ENCODE peak calls at places on chromosomes 7 and 10, in four cellular contexts. Z is MCF 10A, H is colonic mucosa, U is GM13976. S is an unnamed sample.

GRCh38 chr7:35593896-35594295 is 101.0 kb downstream of the HERPUD2 start:
- DNase-seq in U (peak), H (peak), Z (peak), S (peak)

GRCh38 chr7:152914014-152914844 is 154.7 kb downstream of the ACTR3B start:
- DNase-seq in H (no peak), Z (no peak), U (no peak), S (no peak)

GRCh38 chr10:124300224-124300623 is 118.5 kb downstream of the OAT start:
- DNase-seq in H (no peak), Z (no peak), U (no peak), S (no peak)

GRCh38 chr7:16015981-16016380 is 329.5 kb upstream of the MEOX2 start:
- DNase-seq in U (no peak), H (no peak), Z (no peak), S (no peak)

GRCh38 chr7:49700841-49701240 is 72.6 kb upstream of the VWC2 start:
- DNase-seq in H (no peak), Z (no peak), U (no peak), S (no peak)

GRCh38 chr10:12264204-12264908 is 68.4 kb downstream of the CDC123 start:
- DNase-seq in U (peak), Z (peak), H (peak), S (peak)

GRCh38 chr10:88091490-88092061 is 228.2 kb downstream of the PTEN start:
- DNase-seq in H (no peak), U (peak), Z (peak), S (peak)

GRCh38 chr10:70967591-70968588 is 79.5 kb upstream of the PCBD1 start:
- DNase-seq in H (no peak), Z (peak), U (peak), S (peak)

GRCh38 chr7:37440738-37441404 is 7.8 kb downstream of the ELMO1 start:
- DNase-seq in Z (no peak), U (no peak), H (no peak), S (peak)

GRCh38 chr10:6701289-6701688 is 121.2 kb upstream of the PRKCQ start:
- DNase-seq in Z (no peak), U (no peak), H (no peak), S (peak)

GRCh38 chr10:44463511-44464121 is 78.7 kb upstream of the CXCL12 start:
- DNase-seq in H (no peak), U (no peak), Z (peak), S (no peak)

GRCh38 chr7:36441344-36442022 is 51.8 kb downstream of the ANLN start:
- DNase-seq in H (no peak), U (no peak), Z (no peak), S (no peak)

GRCh38 chr7:79612903-79613302 is 159.4 kb upstream of the MAGI2 start:
- DNase-seq in Z (no peak), H (no peak), U (no peak), S (no peak)

GRCh38 chr10:118447478-118447877 is 105.4 kb upstream of the FAM204A start:
- DNase-seq in Z (peak), U (no peak), H (peak), S (no peak)

GRCh38 chr7:930975-931758 is 23.3 kb downstream of the ADAP1 start:
- DNase-seq in Z (no peak), U (no peak), H (no peak), S (no peak)

GRCh38 chr7:136189506-136189998 is 212.4 kb upstream of the MTPN start:
- DNase-seq in Z (no peak), U (no peak), H (no peak), S (no peak)

GRCh38 chr10:29811751-29812427 is 177.1 kb upstream of the SVIL start:
- DNase-seq in Z (peak), H (peak), U (no peak), S (peak)

GRCh38 chr10:130560573-130560972 is 424.4 kb downstream of the GLRX3 start:
- DNase-seq in H (no peak), Z (no peak), U (no peak), S (no peak)

GRCh38 chr7:143882020-143882610 is 19.9 kb downstream of the TCAF1 start:
- DNase-seq in Z (no peak), H (peak), U (no peak), S (no peak)

GRCh38 chr10:60853107-60853506 is 74.8 kb downstream of the CDK1 start:
- DNase-seq in H (no peak), Z (no peak), U (no peak), S (no peak)

GRCh38 chr10:62224606-62225005 is 44.0 kb downstream of the RTKN2 start:
- DNase-seq in Z (no peak), H (no peak), U (no peak), S (no peak)

GRCh38 chr7:100022621-100023020 is 7.2 kb downstream of the ZKSCAN1 start:
- DNase-seq in H (peak), U (no peak), Z (peak), S (no peak)

GRCh38 chr7:153604-154003 is 38.8 kb upstream of the FAM20C start:
- DNase-seq in U (no peak), H (no peak), Z (no peak), S (no peak)

GRCh38 chr7:87330942-87331341 is 14.5 kb upstream of the CROT start:
- DNase-seq in U (no peak), H (no peak), Z (no peak), S (no peak)

GRCh38 chr10:35025916-35026315 is 64.2 kb downstream of the CUL2 start:
- DNase-seq in Z (peak), U (no peak), H (no peak), S (no peak)

GRCh38 chr7:138359891-138360582 is 100.0 kb upstream of the TRIM24 start:
- DNase-seq in Z (no peak), H (no peak), U (no peak), S (no peak)

GRCh38 chr7:115851291-115851690 is 179.3 kb downstream of the TFEC start:
- DNase-seq in Z (peak), U (no peak), H (no peak), S (no peak)

GRCh38 chr10:127044191-127044590 is 139.0 kb downstream of the DOCK1 start:
- DNase-seq in Z (no peak), U (no peak), H (peak), S (no peak)

GRCh38 chr10:99859585-99859984 is 77.1 kb downstream of the ABCC2 start:
- DNase-seq in H (no peak), U (no peak), Z (peak), S (peak)

GRCh38 chr10:97499561-97500296 is 1.0 kb downstream of the UBTD1 start:
- DNase-seq in Z (peak), U (no peak), H (peak), S (no peak)

GRCh38 chr10:35433851-35434426 is 97.6 kb downstream of the CCNY start:
- DNase-seq in U (no peak), H (no peak), Z (no peak), S (no peak)

GRCh38 chr10:24456319-24456718 is 247.4 kb downstream of the KIAA1217 start:
- DNase-seq in Z (peak), U (no peak), H (no peak), S (no peak)

GRCh38 chr10:53664620-53665019 is 892.0 kb upstream of the MBL2 start:
- DNase-seq in H (peak), Z (peak), U (no peak), S (no peak)

GRCh38 chr10:101867931-101868330 is 24.3 kb upstream of the KCNIP2 start:
- DNase-seq in H (no peak), Z (no peak), U (no peak), S (no peak)

GRCh38 chr7:33157311-33157710 is 27.9 kb downstream of the BBS9 start:
- DNase-seq in U (no peak), Z (no peak), H (no peak), S (no peak)

GRCh38 chr10:103711351-103711994 is 143.9 kb downstream of the SH3PXD2A start:
- DNase-seq in U (no peak), Z (no peak), H (no peak), S (no peak)
- TF ChIP-seq CTCF in U (no peak), Z (no peak), H (no peak), S (no peak)

DNA sequence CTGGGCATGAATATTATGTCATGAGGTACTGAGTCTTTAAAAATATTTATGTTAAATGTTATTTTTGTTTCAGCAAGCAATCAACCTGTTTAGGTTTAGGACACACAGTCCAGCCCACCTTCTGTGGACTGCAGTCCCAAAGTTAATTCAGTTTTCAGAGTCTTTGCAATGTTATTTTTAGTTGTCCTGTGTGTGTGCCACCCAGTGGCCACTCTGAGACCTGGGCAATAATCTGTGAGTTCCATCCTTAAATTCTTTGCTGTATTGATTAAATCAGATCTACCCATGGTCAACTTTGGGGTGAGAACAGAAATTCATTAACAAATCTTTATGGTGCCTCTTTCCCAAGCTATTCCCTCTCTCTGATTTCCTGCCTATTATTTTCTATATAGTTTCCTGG is 415.1 kb downstream of the CCSER2 start:
- DNase-seq in Z (peak), U (no peak), H (no peak), S (no peak)
- TF ChIP-seq CTCF in Z (peak), U (no peak), H (no peak), S (no peak)

GRCh38 chr10:89690027-89690426 is 11.4 kb upstream of the KIF20B start:
- DNase-seq in H (no peak), U (no peak), Z (no peak), S (no peak)
- TF ChIP-seq CTCF in H (no peak), U (no peak), Z (no peak), S (no peak)

DNA sequence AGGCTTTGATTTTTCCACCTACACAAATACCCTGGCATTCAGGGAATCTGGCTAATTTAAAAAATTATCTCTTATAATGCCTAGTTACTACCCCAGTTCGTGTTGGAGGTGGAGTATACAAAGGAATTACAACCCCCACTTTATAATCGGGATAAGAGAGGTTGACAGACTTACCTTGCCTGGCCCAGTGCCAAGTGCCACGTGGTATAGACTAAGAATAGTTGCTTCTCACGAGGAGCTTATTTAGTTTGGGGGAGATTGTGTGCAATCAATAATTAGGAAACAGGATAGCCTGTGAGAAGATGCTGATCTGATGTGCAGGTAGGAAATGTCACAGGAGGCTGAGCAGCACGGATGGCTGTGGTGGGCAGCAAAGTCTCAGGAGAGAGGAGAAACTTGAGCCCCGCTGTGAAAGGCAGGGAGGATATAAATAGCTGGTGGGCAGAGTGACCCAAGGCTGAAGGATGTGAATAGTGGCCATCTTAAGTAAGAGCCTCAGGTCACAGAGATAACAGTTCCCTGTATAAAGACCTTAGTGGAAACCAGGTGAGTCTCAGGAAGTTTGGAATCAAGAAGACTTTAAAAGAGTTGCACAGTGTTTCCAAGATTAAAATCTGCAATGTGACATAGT is 11.3 kb upstream of the ATXN7L1 start:
- DNase-seq in Z (peak), H (peak), U (no peak), S (no peak)
- TF ChIP-seq CTCF in Z (no peak), H (no peak), U (no peak), S (no peak)

GRCh38 chr7:122886357-122887081 is at the start of gene CADPS2:
- DNase-seq in H (peak), U (peak), Z (peak), S (peak)
- TF ChIP-seq CTCF in H (no peak), U (no peak), Z (no peak), S (no peak)

DNA sequence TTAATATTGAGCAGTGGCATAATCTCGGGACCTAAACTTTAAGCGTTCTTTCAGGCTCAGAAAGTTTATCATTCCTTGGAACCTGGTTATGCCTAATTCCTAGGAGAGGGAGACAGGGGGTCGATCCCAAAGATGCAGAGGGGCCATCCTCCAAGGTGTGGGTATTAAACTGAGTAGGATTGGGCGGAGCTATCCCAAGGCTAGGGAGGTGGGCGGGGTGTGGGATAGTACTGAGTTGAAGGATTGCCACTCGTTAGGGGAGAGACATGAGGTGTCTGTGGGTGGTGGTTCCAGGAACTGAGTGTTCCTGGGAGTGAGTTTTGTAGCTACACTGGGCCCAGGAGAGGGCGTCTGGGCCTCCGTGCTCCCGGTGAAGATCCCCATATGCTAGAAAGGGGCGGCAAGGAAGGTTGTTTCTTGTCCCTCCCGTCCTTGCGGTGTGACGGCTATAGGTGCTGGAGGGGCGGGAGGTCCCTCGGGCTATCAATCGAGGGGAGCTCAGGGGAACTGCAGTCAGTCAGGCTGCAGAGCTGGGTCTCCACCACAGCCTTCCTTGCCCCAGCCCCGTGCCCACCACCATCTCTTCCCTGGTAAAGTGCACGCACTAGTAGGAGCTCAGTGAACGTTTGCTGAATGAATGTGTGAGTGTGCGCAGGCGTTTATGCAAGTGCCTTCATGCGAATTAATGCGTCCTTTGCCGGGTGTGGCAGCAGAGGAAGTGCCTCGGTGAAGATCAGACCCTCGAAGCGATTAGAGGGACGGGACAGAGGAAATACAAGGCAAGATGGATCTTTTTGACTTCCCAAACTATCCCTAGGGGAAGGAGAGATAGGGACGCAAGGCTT is 3.0 kb upstream of the HMX2 start:
- DNase-seq in U (peak), Z (no peak), H (no peak), S (peak)
- TF ChIP-seq CTCF in U (no peak), Z (no peak), H (no peak), S (no peak)